ENCODE peak calls at places on chromosomes 1 and 21, in ten cellular contexts. One of them, this sample, is unnamed.

GRCh38 chr1:216596298-216596947 is 126.8 kb downstream of the ESRRG start:
- DNase-seq in fibroblast of mammary gland: peak; percentile 1
- DNase-seq in GM04504: no peak
- DNase-seq in CD8-positive, alpha-beta memory T cell: no peak
- DNase-seq in caudate nucleus: no peak
- DNase-seq in memory B cell: no peak
- DNase-seq in astrocyte of the hippocampus: peak; percentile 2
- DNase-seq in NT2/D1: no peak
- DNase-seq in A172: no peak
- DNase-seq in midbrain: no peak
- DNase-seq in this sample: no peak

GRCh38 chr1:177008653-177009052 is 155.9 kb downstream of the ASTN1 start:
- DNase-seq in fibroblast of mammary gland: no peak
- DNase-seq in GM04504: no peak
- DNase-seq in CD8-positive, alpha-beta memory T cell: no peak
- DNase-seq in caudate nucleus: no peak
- DNase-seq in memory B cell: no peak
- DNase-seq in astrocyte of the hippocampus: no peak
- DNase-seq in NT2/D1: no peak
- DNase-seq in A172: no peak
- DNase-seq in midbrain: no peak
- DNase-seq in this sample: no peak

GRCh38 chr1:30381266-30381665 is 342.1 kb downstream of the MATN1 start:
- DNase-seq in fibroblast of mammary gland: no peak
- DNase-seq in GM04504: no peak
- DNase-seq in CD8-positive, alpha-beta memory T cell: no peak
- DNase-seq in caudate nucleus: no peak
- DNase-seq in memory B cell: no peak
- DNase-seq in astrocyte of the hippocampus: no peak
- DNase-seq in NT2/D1: no peak
- DNase-seq in A172: no peak
- DNase-seq in midbrain: no peak
- DNase-seq in this sample: no peak

GRCh38 chr1:24321712-24322635 is 2.8 kb downstream of the GRHL3 start:
- DNase-seq in fibroblast of mammary gland: peak; percentile 64
- DNase-seq in GM04504: peak; percentile 44
- DNase-seq in CD8-positive, alpha-beta memory T cell: peak; percentile 57
- DNase-seq in caudate nucleus: no peak
- DNase-seq in memory B cell: peak; percentile 49
- DNase-seq in astrocyte of the hippocampus: peak; percentile 97
- DNase-seq in NT2/D1: peak; percentile 81
- DNase-seq in A172: peak; percentile 71
- DNase-seq in midbrain: no peak
- DNase-seq in this sample: peak; percentile 94

GRCh38 chr1:78153092-78153736 is 107.4 kb downstream of the GIPC2 start:
- DNase-seq in fibroblast of mammary gland: no peak
- DNase-seq in GM04504: no peak
- DNase-seq in CD8-positive, alpha-beta memory T cell: no peak
- DNase-seq in caudate nucleus: no peak
- DNase-seq in memory B cell: no peak
- DNase-seq in astrocyte of the hippocampus: no peak
- DNase-seq in NT2/D1: no peak
- DNase-seq in A172: no peak
- DNase-seq in midbrain: no peak
- DNase-seq in this sample: peak; percentile 20

GRCh38 chr21:31558839-31559367 is 100.6 kb upstream of the SOD1 start:
- DNase-seq in fibroblast of mammary gland: peak; percentile 90
- DNase-seq in GM04504: peak; percentile 1
- DNase-seq in CD8-positive, alpha-beta memory T cell: peak; percentile 94
- DNase-seq in caudate nucleus: peak; percentile 93
- DNase-seq in memory B cell: peak; percentile 82
- DNase-seq in astrocyte of the hippocampus: peak; percentile 99
- DNase-seq in NT2/D1: peak; percentile 99
- DNase-seq in A172: peak; percentile 91
- DNase-seq in midbrain: peak; percentile 97
- DNase-seq in this sample: peak; percentile 98

GRCh38 chr1:160997323-160998038 is 23.5 kb downstream of the F11R start:
- DNase-seq in fibroblast of mammary gland: peak; percentile 55
- DNase-seq in GM04504: no peak
- DNase-seq in CD8-positive, alpha-beta memory T cell: peak; percentile 34
- DNase-seq in caudate nucleus: no peak
- DNase-seq in memory B cell: peak; percentile 34
- DNase-seq in astrocyte of the hippocampus: peak; percentile 39
- DNase-seq in NT2/D1: no peak
- DNase-seq in A172: peak; percentile 64
- DNase-seq in midbrain: peak; percentile 23
- DNase-seq in this sample: peak; percentile 88

GRCh38 chr21:44666401-44667320 is at the start of gene KRTAP12-2:
- DNase-seq in fibroblast of mammary gland: no peak
- DNase-seq in GM04504: no peak
- DNase-seq in CD8-positive, alpha-beta memory T cell: no peak
- DNase-seq in caudate nucleus: no peak
- DNase-seq in memory B cell: no peak
- DNase-seq in astrocyte of the hippocampus: no peak
- DNase-seq in NT2/D1: no peak
- DNase-seq in A172: peak; percentile 21
- DNase-seq in midbrain: no peak
- DNase-seq in this sample: no peak

GRCh38 chr1:118018064-118018463 is 88.5 kb downstream of the WDR3 start:
- DNase-seq in fibroblast of mammary gland: no peak
- DNase-seq in GM04504: no peak
- DNase-seq in CD8-positive, alpha-beta memory T cell: no peak
- DNase-seq in caudate nucleus: no peak
- DNase-seq in memory B cell: no peak
- DNase-seq in astrocyte of the hippocampus: no peak
- DNase-seq in NT2/D1: no peak
- DNase-seq in A172: no peak
- DNase-seq in midbrain: no peak
- DNase-seq in this sample: no peak

GRCh38 chr21:35216966-35217365 is 167.9 kb upstream of the RUNX1 start:
- DNase-seq in fibroblast of mammary gland: no peak
- DNase-seq in GM04504: no peak
- DNase-seq in CD8-positive, alpha-beta memory T cell: no peak
- DNase-seq in caudate nucleus: no peak
- DNase-seq in memory B cell: no peak
- DNase-seq in astrocyte of the hippocampus: no peak
- DNase-seq in NT2/D1: no peak
- DNase-seq in A172: no peak
- DNase-seq in midbrain: no peak
- DNase-seq in this sample: no peak

GRCh38 chr1:43719063-43719462 is 11.7 kb downstream of the ST3GAL3 start:
- DNase-seq in fibroblast of mammary gland: peak; percentile 92
- DNase-seq in GM04504: peak; percentile 41
- DNase-seq in CD8-positive, alpha-beta memory T cell: no peak
- DNase-seq in caudate nucleus: no peak
- DNase-seq in memory B cell: no peak
- DNase-seq in astrocyte of the hippocampus: no peak
- DNase-seq in NT2/D1: no peak
- DNase-seq in A172: no peak
- DNase-seq in midbrain: no peak
- DNase-seq in this sample: peak; percentile 23

GRCh38 chr1:27504588-27505419 is 14.8 kb upstream of the WASF2 start:
- DNase-seq in fibroblast of mammary gland: peak; percentile 45
- DNase-seq in GM04504: no peak
- DNase-seq in CD8-positive, alpha-beta memory T cell: no peak
- DNase-seq in caudate nucleus: peak; percentile 86
- DNase-seq in memory B cell: no peak
- DNase-seq in astrocyte of the hippocampus: peak; percentile 75
- DNase-seq in NT2/D1: no peak
- DNase-seq in A172: no peak
- DNase-seq in midbrain: peak; percentile 90
- DNase-seq in this sample: no peak

GRCh38 chr1:32984090-32984828 is 19.6 kb upstream of the RNF19B start:
- DNase-seq in fibroblast of mammary gland: peak; percentile 74
- DNase-seq in GM04504: peak; percentile 66
- DNase-seq in CD8-positive, alpha-beta memory T cell: no peak
- DNase-seq in caudate nucleus: peak; percentile 10
- DNase-seq in memory B cell: no peak
- DNase-seq in astrocyte of the hippocampus: no peak
- DNase-seq in NT2/D1: no peak
- DNase-seq in A172: no peak
- DNase-seq in midbrain: no peak
- DNase-seq in this sample: peak; percentile 52

GRCh38 chr1:154306151-154306550 is 14.7 kb upstream of the AQP10 start:
- DNase-seq in fibroblast of mammary gland: no peak
- DNase-seq in GM04504: peak; percentile 38
- DNase-seq in CD8-positive, alpha-beta memory T cell: no peak
- DNase-seq in caudate nucleus: no peak
- DNase-seq in memory B cell: no peak
- DNase-seq in astrocyte of the hippocampus: peak; percentile 63
- DNase-seq in NT2/D1: no peak
- DNase-seq in A172: peak; percentile 70
- DNase-seq in midbrain: no peak
- DNase-seq in this sample: peak; percentile 64

GRCh38 chr1:93537924-93538323 is 90.0 kb downstream of the FNBP1L start:
- DNase-seq in fibroblast of mammary gland: no peak
- DNase-seq in GM04504: no peak
- DNase-seq in CD8-positive, alpha-beta memory T cell: no peak
- DNase-seq in caudate nucleus: no peak
- DNase-seq in memory B cell: no peak
- DNase-seq in astrocyte of the hippocampus: no peak
- DNase-seq in NT2/D1: no peak
- DNase-seq in A172: no peak
- DNase-seq in midbrain: no peak
- DNase-seq in this sample: no peak

GRCh38 chr1:199646761-199647160 is 380.7 kb upstream of the NR5A2 start:
- DNase-seq in fibroblast of mammary gland: no peak
- DNase-seq in GM04504: no peak
- DNase-seq in CD8-positive, alpha-beta memory T cell: no peak
- DNase-seq in caudate nucleus: no peak
- DNase-seq in memory B cell: no peak
- DNase-seq in astrocyte of the hippocampus: peak; percentile 9
- DNase-seq in NT2/D1: no peak
- DNase-seq in A172: peak; percentile 14
- DNase-seq in midbrain: no peak
- DNase-seq in this sample: no peak

GRCh38 chr1:167601442-167602380 is 28.3 kb upstream of the RCSD1 start:
- DNase-seq in fibroblast of mammary gland: no peak
- DNase-seq in GM04504: no peak
- DNase-seq in CD8-positive, alpha-beta memory T cell: peak; percentile 19
- DNase-seq in caudate nucleus: no peak
- DNase-seq in memory B cell: no peak
- DNase-seq in astrocyte of the hippocampus: peak; percentile 2
- DNase-seq in NT2/D1: no peak
- DNase-seq in A172: peak; percentile 23
- DNase-seq in midbrain: peak; percentile 35
- DNase-seq in this sample: no peak

GRCh38 chr1:156160000-156160743 is 6.8 kb downstream of the SEMA4A start:
- DNase-seq in fibroblast of mammary gland: no peak
- DNase-seq in GM04504: no peak
- DNase-seq in CD8-positive, alpha-beta memory T cell: no peak
- DNase-seq in caudate nucleus: no peak
- DNase-seq in memory B cell: no peak
- DNase-seq in astrocyte of the hippocampus: no peak
- DNase-seq in NT2/D1: no peak
- DNase-seq in A172: no peak
- DNase-seq in midbrain: no peak
- DNase-seq in this sample: no peak

GRCh38 chr1:77126309-77126708 is 92.9 kb downstream of the PIGK start:
- DNase-seq in fibroblast of mammary gland: peak; percentile 82
- DNase-seq in GM04504: peak; percentile 35
- DNase-seq in CD8-positive, alpha-beta memory T cell: peak; percentile 27
- DNase-seq in caudate nucleus: no peak
- DNase-seq in memory B cell: no peak
- DNase-seq in astrocyte of the hippocampus: peak; percentile 82
- DNase-seq in NT2/D1: peak; percentile 78
- DNase-seq in A172: peak; percentile 61
- DNase-seq in midbrain: peak; percentile 49
- DNase-seq in this sample: peak; percentile 93

GRCh38 chr1:160652924-160653619 is 6.2 kb upstream of the SLAMF1 start:
- DNase-seq in fibroblast of mammary gland: no peak
- DNase-seq in GM04504: no peak
- DNase-seq in CD8-positive, alpha-beta memory T cell: no peak
- DNase-seq in caudate nucleus: no peak
- DNase-seq in memory B cell: no peak
- DNase-seq in astrocyte of the hippocampus: no peak
- DNase-seq in NT2/D1: no peak
- DNase-seq in A172: no peak
- DNase-seq in midbrain: no peak
- DNase-seq in this sample: no peak

GRCh38 chr1:227757781-227758180 is 22.5 kb downstream of the SNAP47 start:
- DNase-seq in fibroblast of mammary gland: no peak
- DNase-seq in GM04504: no peak
- DNase-seq in CD8-positive, alpha-beta memory T cell: no peak
- DNase-seq in caudate nucleus: no peak
- DNase-seq in memory B cell: no peak
- DNase-seq in astrocyte of the hippocampus: no peak
- DNase-seq in NT2/D1: no peak
- DNase-seq in A172: no peak
- DNase-seq in midbrain: no peak
- DNase-seq in this sample: peak; percentile 57

GRCh38 chr1:115828101-115829022 is 12.6 kb downstream of the NHLH2 start:
- DNase-seq in fibroblast of mammary gland: peak; percentile 57
- DNase-seq in GM04504: no peak
- DNase-seq in CD8-positive, alpha-beta memory T cell: peak; percentile 30
- DNase-seq in caudate nucleus: peak; percentile 7
- DNase-seq in memory B cell: no peak
- DNase-seq in astrocyte of the hippocampus: peak; percentile 37
- DNase-seq in NT2/D1: no peak
- DNase-seq in A172: no peak
- DNase-seq in midbrain: peak; percentile 16
- DNase-seq in this sample: peak; percentile 30

GRCh38 chr1:115193429-115193828 is 104.1 kb upstream of the TSPAN2 start:
- DNase-seq in fibroblast of mammary gland: no peak
- DNase-seq in GM04504: no peak
- DNase-seq in CD8-positive, alpha-beta memory T cell: no peak
- DNase-seq in caudate nucleus: no peak
- DNase-seq in memory B cell: no peak
- DNase-seq in astrocyte of the hippocampus: no peak
- DNase-seq in NT2/D1: no peak
- DNase-seq in A172: no peak
- DNase-seq in midbrain: no peak
- DNase-seq in this sample: no peak

GRCh38 chr1:156439771-156440183 is 60.8 kb downstream of the MEF2D start:
- DNase-seq in fibroblast of mammary gland: no peak
- DNase-seq in GM04504: no peak
- DNase-seq in CD8-positive, alpha-beta memory T cell: no peak
- DNase-seq in caudate nucleus: no peak
- DNase-seq in memory B cell: no peak
- DNase-seq in astrocyte of the hippocampus: no peak
- DNase-seq in NT2/D1: no peak
- DNase-seq in A172: no peak
- DNase-seq in midbrain: no peak
- DNase-seq in this sample: no peak

This sample was measured in choroid plexus epithelial cell.